ENCODE peak calls at places on chromosomes 3 and 15, in four cellular contexts. G is Caco-2, B is pancreas, O is body of pancreas. X is an unnamed sample. For H3K4me1, the result is how much of the 10 kb centered on the place peaks cover.

GRCh38 chr15:79989682-79990081 is 18.7 kb upstream of the BCL2A1 start:
- DNase-seq in G (no peak), B (no peak), O (no peak), X (no peak)

GRCh38 chr3:16516695-16517481 is 3.4 kb upstream of the RFTN1 start:
- DNase-seq in G (peak), B (no peak), O (no peak), X (peak)

GRCh38 chr15:45186771-45187577 is 792 bp downstream of the SHF start:
- DNase-seq in G (no peak), B (no peak), O (no peak), X (no peak)

GRCh38 chr15:61057830-61058529 is 171.1 kb downstream of the RORA start:
- DNase-seq in G (no peak), B (no peak), O (no peak), X (no peak)

GRCh38 chr15:95148183-95148582 is 916.8 kb downstream of the MCTP2 start:
- DNase-seq in G (no peak), B (no peak), O (no peak), X (no peak)

GRCh38 chr15:86444527-86444926 is 364.9 kb downstream of the AGBL1 start:
- DNase-seq in G (peak), B (no peak), O (no peak), X (no peak)

GRCh38 chr15:95142441-95142840 is 911.1 kb downstream of the MCTP2 start:
- DNase-seq in G (no peak), B (no peak), O (no peak), X (no peak)

GRCh38 chr3:13927295-13927694 is 47.4 kb upstream of the WNT7A start:
- DNase-seq in G (peak), B (no peak), O (no peak), X (no peak)

GRCh38 chr3:105402287-105402801 is 35.6 kb downstream of the ALCAM start:
- DNase-seq in G (no peak), B (no peak), O (no peak), X (no peak)

GRCh38 chr3:139552632-139553335 is 13.2 kb upstream of the RBP1 start:
- DNase-seq in G (no peak), B (no peak), O (no peak), X (no peak)

GRCh38 chr3:30894521-30895289 is at the start of gene GADL1:
- DNase-seq in G (peak), B (no peak), O (peak), X (peak)

GRCh38 chr3:102790742-102791141 is 355.9 kb downstream of the ZPLD1 start:
- DNase-seq in G (no peak), B (no peak), O (no peak), X (no peak)

GRCh38 chr15:76962337-76963013 is 30.9 kb downstream of the RCN2 start:
- DNase-seq in G (no peak), B (no peak), O (no peak), X (no peak)

GRCh38 chr3:33063651-33064051 is 33.3 kb downstream of the GLB1 start:
- DNase-seq in G (no peak), B (no peak), O (no peak), X (no peak)

GRCh38 chr3:113242091-113242581 is 30.8 kb downstream of the BOC start:
- DNase-seq in G (no peak), B (no peak), O (no peak), X (no peak)

DNA sequence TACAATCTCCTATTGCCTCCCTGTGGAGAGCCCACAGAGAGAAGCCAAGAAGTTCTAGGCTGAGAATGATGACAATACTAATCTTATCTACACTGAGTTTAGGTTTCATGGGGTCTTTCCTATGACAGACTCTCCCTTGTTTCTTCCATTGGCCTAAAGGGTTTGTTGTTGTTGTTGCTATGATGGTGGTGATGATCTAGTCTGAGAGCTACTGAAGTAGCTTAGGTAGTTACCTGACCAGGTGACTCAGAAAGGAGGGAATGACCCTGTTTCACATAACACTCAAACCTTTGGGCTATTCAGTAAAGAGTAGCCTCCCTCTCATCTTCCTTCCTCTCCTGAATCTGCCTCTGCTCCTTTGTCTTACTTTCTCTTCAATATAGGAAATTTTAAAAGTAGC is 170.2 kb downstream of the GMNC start:
- DNase-seq in G (no peak), B (no peak), O (no peak), X (no peak)
- H3K4me1 ChIP-seq in G (under half), B (under half), O (under half), X (under half)

DNA sequence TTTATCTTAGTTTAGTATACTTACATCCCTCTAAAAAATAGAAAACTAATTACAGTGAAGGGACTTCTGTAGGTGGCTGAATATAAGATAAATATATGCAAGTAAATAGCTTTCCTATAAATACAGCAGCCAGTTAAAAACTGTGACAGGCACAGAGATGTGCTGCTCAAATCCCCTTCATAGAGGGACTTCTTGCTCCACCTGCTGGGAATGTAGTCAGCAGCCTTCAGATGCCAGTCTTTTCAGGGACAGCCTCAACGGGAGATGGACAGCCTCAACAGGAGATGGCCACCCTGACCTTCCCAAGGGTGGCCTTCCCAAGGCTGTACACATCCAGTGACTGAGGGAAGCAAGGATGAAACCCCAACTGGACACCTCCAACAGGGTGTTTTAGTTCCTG is 15.7 kb upstream of the PRR23E start:
- DNase-seq in G (peak), B (no peak), O (peak), X (no peak)
- TF ChIP-seq CTCF in G (no peak), B (no peak), O (no peak), X (no peak)

GRCh38 chr3:63861306-63861705 is 2.3 kb downstream of the THOC7 start:
- DNase-seq in G (no peak), B (no peak), O (no peak), X (no peak)

GRCh38 chr3:63862804-63863149 is 828 bp downstream of the THOC7 start:
- DNase-seq in G (no peak), B (no peak), O (no peak), X (no peak)

GRCh38 chr3:63855333-63855940 is 8.2 kb downstream of the THOC7 start:
- DNase-seq in G (no peak), B (no peak), O (no peak), X (no peak)

GRCh38 chr3:63853106-63853505 is 10.5 kb downstream of the THOC7 start:
- DNase-seq in G (no peak), B (no peak), O (no peak), X (no peak)

DNA sequence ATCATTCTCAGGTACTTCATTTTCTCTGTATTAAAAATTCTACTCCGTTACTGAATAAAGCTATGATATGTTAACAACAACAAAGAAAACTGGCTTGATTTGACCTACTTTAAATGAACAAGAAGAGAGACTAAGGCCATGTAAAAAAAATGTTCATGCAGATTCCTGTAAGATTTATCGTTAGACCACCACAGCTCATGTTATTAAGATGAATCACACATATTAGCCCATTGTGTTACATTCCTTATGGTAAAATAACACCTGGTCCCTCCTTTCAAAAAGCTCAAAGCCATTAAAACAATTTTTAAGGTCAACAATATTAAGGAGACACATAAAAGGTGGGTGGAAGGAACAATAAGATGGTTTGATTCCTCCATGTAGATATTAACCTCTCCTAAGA is 6.3 kb downstream of the THOC7 start:
- DNase-seq in G (no peak), B (no peak), O (no peak), X (no peak)
- H3K4me1 ChIP-seq in G (under half), B (under half), O (under half), X (under half)

DNA sequence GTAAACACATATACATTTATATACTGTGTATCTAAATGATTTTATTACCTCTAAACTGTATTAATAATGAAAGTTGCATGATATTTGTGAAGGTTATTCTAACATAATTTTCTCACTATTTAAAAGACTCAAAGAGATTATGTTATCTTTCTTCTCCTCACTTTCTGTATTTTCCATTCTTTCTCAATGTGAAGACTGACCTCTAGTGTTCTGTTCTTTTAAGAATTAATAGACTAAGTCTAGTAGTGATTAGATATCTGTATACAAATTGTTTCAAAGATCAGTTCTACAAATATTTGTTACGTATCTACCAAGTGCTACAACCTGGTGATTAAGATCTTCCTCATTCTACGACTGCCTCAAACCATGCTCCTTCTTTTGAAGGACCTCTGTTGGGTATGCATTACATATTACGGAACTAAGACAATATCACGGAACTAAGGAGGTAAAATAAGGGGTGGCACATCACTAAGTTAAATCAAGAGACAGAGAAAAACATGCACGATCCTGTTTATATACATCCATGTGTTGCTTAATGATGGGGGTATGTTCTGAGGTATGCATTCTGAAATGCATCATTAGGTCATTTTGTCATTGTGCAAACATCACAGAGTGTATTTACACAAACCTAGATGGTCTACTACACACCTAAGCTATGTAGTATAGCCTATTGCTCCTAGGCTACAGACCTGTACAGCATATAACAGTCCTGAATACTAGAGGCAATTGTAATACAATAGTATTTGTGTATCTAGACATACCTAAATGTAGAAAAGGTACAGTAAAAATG is 161.5 kb upstream of the KBTBD8 start:
- DNase-seq in G (no peak), B (no peak), O (no peak), X (no peak)
- TF ChIP-seq CTCF in G (peak), B (peak), O (no peak), X (no peak)

X was measured in ovary.